ENCODE peak calls at places on chromosomes 12 and 14, in five cellular contexts. One of them, this sample, is unnamed. For H3K27me3 and H3K9me3, the result is how much of the 10 kb centered on the place peaks cover.

GRCh38 chr14:44309336-44309735 is 197.7 kb downstream of the FSCB start:
- DNase-seq in MM.1S: no peak
- DNase-seq in ovary: no peak
- DNase-seq in A673: no peak
- DNase-seq in lower lobe of right lung: no peak
- DNase-seq in this sample: no peak

GRCh38 chr14:87748558-87748957 is 244.4 kb downstream of the GALC start:
- DNase-seq in ovary: no peak
- DNase-seq in lower lobe of right lung: no peak
- DNase-seq in A673: no peak
- DNase-seq in MM.1S: no peak
- DNase-seq in this sample: no peak

GRCh38 chr12:96248532-96248931 is 54.4 kb downstream of the ELK3 start:
- DNase-seq in A673: no peak
- DNase-seq in lower lobe of right lung: no peak
- DNase-seq in ovary: no peak
- DNase-seq in MM.1S: no peak
- DNase-seq in this sample: no peak

GRCh38 chr14:74956000-74956279 is 543 bp upstream of the PGF start:
- DNase-seq in A673: no peak
- DNase-seq in MM.1S: no peak
- DNase-seq in ovary: no peak
- DNase-seq in lower lobe of right lung: no peak
- DNase-seq in this sample: no peak

GRCh38 chr14:53399057-53399456 is 245.9 kb upstream of the DDHD1 start:
- DNase-seq in MM.1S: no peak
- DNase-seq in A673: peak
- DNase-seq in ovary: no peak
- DNase-seq in lower lobe of right lung: no peak
- DNase-seq in this sample: no peak

GRCh38 chr12:79687711-79688270 is 3.0 kb downstream of the PAWR start:
- DNase-seq in MM.1S: no peak
- DNase-seq in lower lobe of right lung: no peak
- DNase-seq in ovary: no peak
- DNase-seq in A673: no peak
- DNase-seq in this sample: no peak

GRCh38 chr14:63273717-63274673 is 44.7 kb downstream of the GPHB5 start:
- DNase-seq in ovary: peak
- DNase-seq in A673: no peak
- DNase-seq in MM.1S: no peak
- DNase-seq in lower lobe of right lung: no peak
- DNase-seq in this sample: no peak

GRCh38 chr12:3030821-3031415 is 46.3 kb upstream of the TSPAN9 start:
- DNase-seq in ovary: no peak
- DNase-seq in lower lobe of right lung: no peak
- DNase-seq in MM.1S: no peak
- DNase-seq in A673: no peak
- DNase-seq in this sample: no peak

GRCh38 chr14:61750708-61751474 is 11.3 kb upstream of the SNAPC1 start:
- DNase-seq in ovary: peak
- DNase-seq in lower lobe of right lung: peak
- DNase-seq in MM.1S: peak
- DNase-seq in A673: peak
- DNase-seq in this sample: peak

GRCh38 chr14:68395585-68395984 is 397.3 kb downstream of the ZFP36L1 start:
- DNase-seq in MM.1S: no peak
- DNase-seq in A673: no peak
- DNase-seq in lower lobe of right lung: no peak
- DNase-seq in ovary: peak
- DNase-seq in this sample: peak

GRCh38 chr14:55412686-55413085 is 1.1 kb upstream of the ATG14 start:
- DNase-seq in ovary: no peak
- DNase-seq in A673: no peak
- DNase-seq in MM.1S: no peak
- DNase-seq in lower lobe of right lung: no peak
- DNase-seq in this sample: no peak

GRCh38 chr14:46490150-46490769 is 161.3 kb downstream of the RPL10L start:
- DNase-seq in ovary: no peak
- DNase-seq in A673: peak
- DNase-seq in lower lobe of right lung: no peak
- DNase-seq in MM.1S: peak
- DNase-seq in this sample: no peak

GRCh38 chr12:124795081-124795948 is 68.3 kb downstream of the SCARB1 start:
- DNase-seq in ovary: no peak
- DNase-seq in lower lobe of right lung: no peak
- DNase-seq in A673: no peak
- DNase-seq in MM.1S: no peak
- DNase-seq in this sample: no peak

DNA sequence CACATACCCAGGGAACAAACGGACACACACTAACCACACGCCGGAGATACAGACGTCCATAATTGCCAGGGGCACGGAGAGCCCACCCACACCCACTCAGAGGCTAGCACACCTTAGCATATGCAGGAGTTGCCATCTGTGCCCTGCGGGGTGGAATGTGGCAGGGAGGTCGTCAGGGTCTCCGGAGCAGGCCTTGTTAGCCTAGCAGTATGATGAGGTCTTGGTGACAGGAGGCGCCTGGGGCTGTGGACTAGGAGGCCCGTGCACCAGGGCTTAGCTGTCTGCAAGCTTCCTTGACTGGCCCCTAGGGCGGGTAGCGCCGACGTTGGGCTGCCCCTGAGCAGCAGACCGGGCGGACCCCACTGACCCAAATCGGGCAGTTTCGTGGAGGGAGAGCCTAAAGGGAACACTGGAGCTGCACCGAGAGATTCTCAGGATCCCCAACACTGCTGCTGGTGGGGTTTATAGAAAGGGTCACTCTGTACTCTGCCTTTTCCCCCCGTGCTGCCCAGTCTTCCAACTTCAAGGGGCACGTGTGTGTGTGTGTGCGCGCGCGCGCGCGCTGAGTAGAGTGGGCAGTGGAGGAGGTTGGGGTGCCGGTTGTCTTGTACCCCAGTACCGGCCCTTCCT is 9.9 kb downstream of the STAC3 start:
- DNase-seq in lower lobe of right lung: no peak
- DNase-seq in A673: no peak
- DNase-seq in ovary: no peak
- DNase-seq in MM.1S: no peak
- DNase-seq in this sample: no peak
- H3K27me3 ChIP-seq in lower lobe of right lung: half or more
- H3K27me3 ChIP-seq in A673: under half
- H3K27me3 ChIP-seq in ovary: under half
- H3K27me3 ChIP-seq in MM.1S: under half
- H3K27me3 ChIP-seq in this sample: under half

GRCh38 chr14:105844047-105844630 is 317.8 kb downstream of the TMEM121 start:
- DNase-seq in lower lobe of right lung: no peak
- DNase-seq in MM.1S: no peak
- DNase-seq in A673: no peak
- DNase-seq in ovary: no peak
- DNase-seq in this sample: no peak

GRCh38 chr14:105846312-105846711 is 319.9 kb downstream of the TMEM121 start:
- DNase-seq in ovary: no peak
- DNase-seq in lower lobe of right lung: no peak
- DNase-seq in A673: no peak
- DNase-seq in MM.1S: no peak
- DNase-seq in this sample: no peak

GRCh38 chr14:105847400-105847799 is 321.0 kb downstream of the TMEM121 start:
- DNase-seq in ovary: no peak
- DNase-seq in lower lobe of right lung: peak
- DNase-seq in A673: no peak
- DNase-seq in MM.1S: no peak
- DNase-seq in this sample: no peak

GRCh38 chr14:105844810-105845724 is 318.7 kb downstream of the TMEM121 start:
- DNase-seq in MM.1S: no peak
- DNase-seq in A673: no peak
- DNase-seq in ovary: no peak
- DNase-seq in lower lobe of right lung: no peak
- DNase-seq in this sample: no peak

DNA sequence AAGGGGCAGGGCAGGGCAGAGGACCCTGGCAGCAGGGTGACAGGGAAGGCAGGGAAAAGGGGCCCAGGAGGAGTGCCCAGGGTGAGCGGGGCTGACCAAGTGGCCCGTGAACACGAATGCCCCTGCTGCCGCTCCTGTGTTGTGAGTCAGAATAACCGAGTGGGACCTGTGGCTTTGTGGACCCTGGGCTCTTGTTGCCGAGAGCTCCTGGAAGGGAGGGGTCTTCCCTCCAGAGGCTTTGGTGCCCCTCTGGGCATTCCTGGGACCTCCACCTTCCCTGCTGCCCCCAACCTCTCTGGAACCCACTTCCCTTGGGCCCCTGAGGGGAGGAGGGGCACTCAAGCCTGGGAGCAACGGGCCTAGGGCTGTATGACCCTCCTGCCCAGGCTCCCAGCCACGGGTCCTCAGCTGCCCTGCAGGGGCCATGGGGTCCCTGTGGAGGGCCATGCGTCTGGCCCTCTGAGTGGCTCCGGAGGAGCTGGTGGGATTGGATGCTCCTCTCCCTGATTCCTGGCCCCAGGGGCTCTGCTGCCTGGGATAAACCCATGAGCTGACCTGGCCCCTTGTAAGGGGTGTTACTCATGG is 319.4 kb downstream of the TMEM121 start:
- DNase-seq in ovary: no peak
- DNase-seq in A673: no peak
- DNase-seq in MM.1S: no peak
- DNase-seq in lower lobe of right lung: no peak
- DNase-seq in this sample: no peak
- H3K9me3 ChIP-seq in ovary: under half
- H3K9me3 ChIP-seq in A673: under half
- H3K9me3 ChIP-seq in MM.1S: under half
- H3K9me3 ChIP-seq in lower lobe of right lung: under half
- H3K9me3 ChIP-seq in this sample: under half

GRCh38 chr12:53985358-53985899 is 483 bp downstream of the HOXC10 start:
- DNase-seq in MM.1S: no peak
- DNase-seq in lower lobe of right lung: no peak
- DNase-seq in ovary: no peak
- DNase-seq in A673: peak
- DNase-seq in this sample: no peak

GRCh38 chr12:53984901-53985357 is at the start of gene HOXC10:
- DNase-seq in MM.1S: peak
- DNase-seq in A673: peak
- DNase-seq in ovary: peak
- DNase-seq in lower lobe of right lung: peak
- DNase-seq in this sample: peak

GRCh38 chr12:53986686-53987180 is 1.8 kb downstream of the HOXC10 start:
- DNase-seq in MM.1S: no peak
- DNase-seq in ovary: no peak
- DNase-seq in lower lobe of right lung: no peak
- DNase-seq in A673: no peak
- DNase-seq in this sample: no peak

GRCh38 chr12:53987748-53988147 is 2.8 kb downstream of the HOXC10 start:
- DNase-seq in lower lobe of right lung: no peak
- DNase-seq in MM.1S: no peak
- DNase-seq in A673: no peak
- DNase-seq in ovary: no peak
- DNase-seq in this sample: no peak

DNA sequence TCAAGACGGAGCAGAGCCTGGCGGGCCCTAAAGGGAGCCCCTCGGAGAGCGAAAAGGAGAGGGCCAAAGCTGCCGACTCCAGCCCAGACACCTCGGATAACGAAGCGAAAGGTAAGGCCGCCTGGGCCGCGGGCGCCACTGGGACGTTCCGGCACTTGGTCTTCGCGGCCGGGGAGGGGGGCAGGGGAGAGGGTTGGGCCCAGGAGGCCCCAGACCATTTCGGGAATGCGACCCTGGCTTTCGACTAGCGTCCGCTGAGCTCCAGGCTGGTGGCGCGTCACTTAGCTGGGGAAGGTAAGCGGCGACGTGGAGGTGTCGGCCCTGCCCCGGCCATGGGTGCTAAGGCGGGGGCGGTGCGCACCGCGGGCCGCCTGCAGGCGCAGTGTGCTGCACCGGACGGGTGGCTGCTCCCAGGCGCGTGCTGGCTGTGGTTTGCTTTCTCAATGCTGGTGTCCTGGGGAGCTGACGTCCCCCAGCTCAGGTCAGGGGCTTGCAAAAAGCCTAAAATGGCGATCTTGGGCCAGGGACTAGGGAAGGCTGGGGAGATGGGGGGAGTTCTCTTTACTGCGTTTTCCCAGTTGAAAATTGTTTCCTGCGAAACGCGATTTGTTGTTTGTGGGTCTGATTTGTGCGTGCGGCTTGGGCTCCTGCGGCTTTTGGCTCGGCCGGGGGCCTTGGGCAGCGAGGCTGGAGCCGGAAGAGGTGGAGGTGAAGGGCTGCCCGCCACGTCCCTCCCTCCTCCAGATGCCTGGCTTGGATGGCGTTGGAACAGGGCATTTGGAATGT is 1.1 kb downstream of the HOXC10 start:
- DNase-seq in A673: no peak
- DNase-seq in lower lobe of right lung: no peak
- DNase-seq in MM.1S: no peak
- DNase-seq in ovary: no peak
- DNase-seq in this sample: peak
- H3K4me3 ChIP-seq in A673: peak
- H3K4me3 ChIP-seq in lower lobe of right lung: peak
- H3K4me3 ChIP-seq in MM.1S: no peak
- H3K4me3 ChIP-seq in ovary: peak
- H3K4me3 ChIP-seq in this sample: peak

GRCh38 chr14:101077511-101078074 is 174.1 kb upstream of the RTL1 start:
- DNase-seq in ovary: no peak
- DNase-seq in MM.1S: no peak
- DNase-seq in lower lobe of right lung: no peak
- DNase-seq in A673: peak
- DNase-seq in this sample: no peak

GRCh38 chr14:101078892-101079221 is 175.3 kb upstream of the RTL1 start:
- DNase-seq in lower lobe of right lung: no peak
- DNase-seq in A673: no peak
- DNase-seq in ovary: no peak
- DNase-seq in MM.1S: no peak
- DNase-seq in this sample: no peak

GRCh38 chr14:101076451-101077220 is 173.1 kb upstream of the RTL1 start:
- DNase-seq in A673: no peak
- DNase-seq in ovary: no peak
- DNase-seq in lower lobe of right lung: no peak
- DNase-seq in MM.1S: no peak
- DNase-seq in this sample: no peak

GRCh38 chr14:101075801-101076413 is 172.4 kb upstream of the RTL1 start:
- DNase-seq in lower lobe of right lung: no peak
- DNase-seq in MM.1S: no peak
- DNase-seq in ovary: no peak
- DNase-seq in A673: no peak
- DNase-seq in this sample: no peak

DNA sequence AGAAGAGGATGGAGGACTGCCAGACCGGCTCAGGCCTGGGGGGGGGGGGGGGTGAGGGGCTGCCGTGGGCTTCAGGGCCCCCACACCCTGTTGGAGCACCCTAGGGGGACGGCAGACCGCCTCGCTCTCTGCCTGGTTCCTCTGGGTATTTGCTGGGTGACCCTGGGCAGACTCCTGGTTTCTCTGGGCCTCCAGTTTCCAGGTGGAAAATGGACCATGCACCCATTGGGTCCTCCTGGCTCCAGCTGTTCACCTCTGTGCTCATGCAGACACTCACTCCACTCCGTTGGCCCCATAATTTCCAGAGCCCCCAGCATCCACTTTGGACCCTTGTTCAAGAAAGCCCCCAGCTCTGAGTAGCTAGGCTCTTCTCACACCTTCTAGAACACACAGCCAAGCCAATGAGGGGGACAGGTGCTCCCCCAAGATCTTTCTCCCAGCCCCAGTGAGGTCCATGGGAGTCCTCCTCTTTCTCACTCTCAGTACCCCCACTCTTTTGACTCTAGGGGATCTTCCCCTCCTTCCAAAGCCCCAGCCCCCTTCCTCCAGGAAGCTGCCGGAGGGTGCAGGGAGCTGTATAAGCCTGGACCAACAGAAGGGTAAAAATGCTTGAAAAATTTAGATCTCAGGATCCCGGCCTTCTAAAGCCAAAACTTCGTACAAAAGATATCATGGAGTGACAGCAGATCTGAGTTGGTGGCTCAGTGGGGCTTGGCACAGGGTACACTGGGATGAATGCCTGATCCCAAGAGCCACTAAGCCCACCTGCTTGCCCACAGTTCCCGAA is 174.8 kb upstream of the RTL1 start:
- DNase-seq in MM.1S: no peak
- DNase-seq in lower lobe of right lung: no peak
- DNase-seq in A673: no peak
- DNase-seq in ovary: no peak
- DNase-seq in this sample: no peak
- H3K27me3 ChIP-seq in MM.1S: under half
- H3K27me3 ChIP-seq in lower lobe of right lung: under half
- H3K27me3 ChIP-seq in A673: under half
- H3K27me3 ChIP-seq in ovary: under half
- H3K27me3 ChIP-seq in this sample: under half